ENCODE peak calls at places on chromosomes 3 and 15, in ten cellular contexts. S is GM13976; X is WTC11; G is caudate nucleus; I is stimulated activated naive CD8-positive, alpha-beta T cell treated with anti-CD3 and anti-CD28 coated beads, Interleukin-15, amount 100 ng/mL, for 72 hours; B is foreskin keratinocyte; N is NCI-H460; E is neuronal stem cell; C is hypothalamus; P is body of pancreas. H is an unnamed sample.
A peak's percentile ranks its signal among the peaks of the same experiment; 100 is the strongest.

GRCh38 chr15:64441852-64442251 is 18.5 kb upstream of the ZNF609 start:
- DNase-seq in G (no peak), P (no peak), B (no peak), C (no peak), I (no peak), E (no peak), N (no peak), X (no peak), S (no peak), H (no peak)

GRCh38 chr3:46742992-46743391 is 25.3 kb upstream of the PRSS50 start:
- DNase-seq in S (no peak), N (no peak), C (no peak), P (no peak), G (no peak), E (no peak), I (no peak), B (no peak), X (no peak), H (no peak)

GRCh38 chr3:174363256-174363655 is 495.9 kb upstream of the NAALADL2 start:
- DNase-seq in N (no peak), S (no peak), P (no peak), C (no peak), B (no peak), X (no peak), I (no peak), E (no peak), G (no peak), H (no peak)

GRCh38 chr3:152222327-152222726 is 46.4 kb upstream of the MBNL1 start:
- DNase-seq in N (no peak), C (no peak), I (no peak), G (no peak), P (no peak), X (no peak), E (no peak), S (peak; percentile 53), B (peak; percentile 39), H (no peak)

GRCh38 chr3:48898383-48899234 is at the start of gene SLC25A20:
- DNase-seq in X (peak; percentile 95), N (peak; percentile 78), C (peak; percentile 35), E (peak; percentile 57), P (peak; percentile 94), I (peak; percentile 95), S (peak; percentile 95), B (peak; percentile 80), G (no peak), H (peak; percentile 67)

GRCh38 chr3:71254658-71255057 is 328.9 kb downstream of the FOXP1 start:
- DNase-seq in S (no peak), N (no peak), G (no peak), E (no peak), P (peak; percentile 31), C (no peak), X (no peak), B (no peak), I (no peak), H (no peak)

GRCh38 chr3:160665784-160666526 is 11.0 kb upstream of the ARL14 start:
- DNase-seq in E (no peak), C (no peak), P (no peak), S (peak; percentile 52), N (no peak), B (peak; percentile 57), I (no peak), G (no peak), X (no peak), H (peak; percentile 61)

GRCh38 chr3:16884748-16885587 is at the start of gene PLCL2:
- DNase-seq in N (no peak), G (peak; percentile 15), P (peak; percentile 41), S (peak; percentile 80), I (peak; percentile 64), E (peak; percentile 42), B (peak; percentile 30), C (peak; percentile 35), X (peak; percentile 38), H (no peak)

GRCh38 chr3:76043746-76044145 is 258.4 kb upstream of the ZNF717 start:
- DNase-seq in C (no peak), E (no peak), X (no peak), P (no peak), B (no peak), G (no peak), S (no peak), I (no peak), N (no peak), H (no peak)

GRCh38 chr15:55253580-55253979 is 36.0 kb downstream of the RAB27A start:
- DNase-seq in X (no peak), B (peak; percentile 78), E (no peak), S (no peak), I (no peak), P (no peak), N (no peak), G (no peak), C (no peak), H (no peak)

GRCh38 chr3:155313303-155313702 is 19.8 kb upstream of the STRIT1 start:
- DNase-seq in P (no peak), S (no peak), N (no peak), X (no peak), C (no peak), E (no peak), I (no peak), G (no peak), B (peak; percentile 6), H (no peak)

GRCh38 chr3:49519916-49520385 is 34.3 kb upstream of the BSN start:
- DNase-seq in X (no peak), E (no peak), N (no peak), I (no peak), P (no peak), B (no peak), G (no peak), S (no peak), C (no peak), H (no peak)

GRCh38 chr15:97446138-97446537 is 514.4 kb upstream of the ARRDC4 start:
- DNase-seq in N (no peak), C (no peak), G (no peak), E (no peak), B (no peak), X (peak; percentile 14), S (no peak), P (no peak), I (no peak), H (no peak)

GRCh38 chr15:81256916-81257315 is 60.2 kb downstream of the IL16 start:
- DNase-seq in X (no peak), G (no peak), P (no peak), S (no peak), N (no peak), E (no peak), B (peak; percentile 33), I (no peak), C (no peak), H (no peak)

GRCh38 chr3:111846717-111847116 is 12.3 kb upstream of the PHLDB2 start:
- DNase-seq in C (no peak), I (no peak), E (no peak), X (no peak), P (no peak), B (peak; percentile 92), N (no peak), S (no peak), G (no peak), H (no peak)

GRCh38 chr3:47283596-47284364 is 1.0 kb downstream of the KLHL18 start:
- DNase-seq in C (no peak), I (peak; percentile 52), E (no peak), P (no peak), S (peak; percentile 34), X (peak; percentile 32), G (no peak), N (no peak), B (peak; percentile 8), H (no peak)

GRCh38 chr3:73955671-73956070 is 330.9 kb upstream of the PDZRN3 start:
- DNase-seq in X (no peak), N (no peak), I (no peak), B (no peak), G (no peak), E (no peak), P (no peak), C (no peak), S (no peak), H (no peak)

GRCh38 chr3:157573780-157574378 is 70.7 kb upstream of the VEPH1 start:
- DNase-seq in E (no peak), X (no peak), G (no peak), N (no peak), P (no peak), C (no peak), I (no peak), S (no peak), B (no peak), H (no peak)

GRCh38 chr15:34886134-34886533 is 83.4 kb downstream of the AQR start:
- DNase-seq in C (no peak), B (no peak), X (no peak), E (no peak), P (no peak), G (no peak), I (no peak), N (no peak), S (no peak), H (no peak)

GRCh38 chr3:25728101-25728500 is 55.1 kb downstream of the NGLY1 start:
- DNase-seq in S (no peak), P (no peak), X (no peak), E (no peak), B (no peak), I (no peak), N (no peak), C (no peak), G (no peak), H (no peak)

GRCh38 chr3:35932995-35933394 is 293.7 kb downstream of the ARPP21 start:
- DNase-seq in B (peak; percentile 61), S (no peak), I (no peak), E (no peak), X (no peak), G (no peak), N (peak; percentile 54), P (no peak), C (no peak), H (no peak)

GRCh38 chr3:62046326-62046725 is 327.0 kb downstream of the FEZF2 start:
- DNase-seq in I (no peak), S (no peak), B (peak; percentile 11), G (no peak), X (no peak), E (no peak), C (no peak), P (no peak), N (no peak), H (no peak)

GRCh38 chr3:149844073-149844472 is 31.1 kb downstream of the RNF13 start:
- DNase-seq in P (no peak), E (no peak), B (no peak), S (no peak), G (no peak), X (no peak), C (no peak), N (no peak), I (no peak), H (no peak)